ENCODE peak calls at places on chromosomes 2 and 18, in eight cellular contexts. One of them, this sample, is unnamed.

GRCh38 chr18:40382191-40382590 is 1572.8 kb upstream of the PIK3C3 start:
- DNase-seq in uterus: no peak
- DNase-seq in CD8-positive, alpha-beta T cell: no peak
- DNase-seq in heart right ventricle: no peak
- DNase-seq in SK-N-SH: no peak
- DNase-seq in CD4-positive, alpha-beta T cell: no peak
- DNase-seq in hepatocyte: no peak
- DNase-seq in neural progenitor cell: no peak
- DNase-seq in this sample: no peak

GRCh38 chr18:62131305-62131909 is 55.4 kb downstream of the PIGN start:
- DNase-seq in hepatocyte: peak
- DNase-seq in uterus: peak
- DNase-seq in CD8-positive, alpha-beta T cell: peak
- DNase-seq in neural progenitor cell: peak
- DNase-seq in heart right ventricle: peak
- DNase-seq in CD4-positive, alpha-beta T cell: peak
- DNase-seq in SK-N-SH: peak
- DNase-seq in this sample: no peak

GRCh38 chr2:70035344-70035844 is 51.9 kb upstream of the PCBP1 start:
- DNase-seq in uterus: no peak
- DNase-seq in hepatocyte: no peak
- DNase-seq in neural progenitor cell: no peak
- DNase-seq in heart right ventricle: no peak
- DNase-seq in CD4-positive, alpha-beta T cell: no peak
- DNase-seq in SK-N-SH: no peak
- DNase-seq in CD8-positive, alpha-beta T cell: no peak
- DNase-seq in this sample: no peak

GRCh38 chr2:25000503-25001328 is 29.0 kb upstream of the DNAJC27 start:
- DNase-seq in uterus: no peak
- DNase-seq in CD8-positive, alpha-beta T cell: no peak
- DNase-seq in neural progenitor cell: no peak
- DNase-seq in hepatocyte: no peak
- DNase-seq in heart right ventricle: no peak
- DNase-seq in SK-N-SH: peak
- DNase-seq in CD4-positive, alpha-beta T cell: no peak
- DNase-seq in this sample: no peak

GRCh38 chr2:232781765-232782164 is 5.4 kb upstream of the KCNJ13 start:
- DNase-seq in heart right ventricle: no peak
- DNase-seq in neural progenitor cell: no peak
- DNase-seq in CD4-positive, alpha-beta T cell: no peak
- DNase-seq in CD8-positive, alpha-beta T cell: no peak
- DNase-seq in SK-N-SH: peak
- DNase-seq in hepatocyte: peak
- DNase-seq in uterus: no peak
- DNase-seq in this sample: no peak

GRCh38 chr2:234275515-234275914 is 221.4 kb downstream of the ARL4C start:
- DNase-seq in neural progenitor cell: peak
- DNase-seq in heart right ventricle: no peak
- DNase-seq in SK-N-SH: no peak
- DNase-seq in CD4-positive, alpha-beta T cell: no peak
- DNase-seq in hepatocyte: no peak
- DNase-seq in CD8-positive, alpha-beta T cell: no peak
- DNase-seq in uterus: no peak
- DNase-seq in this sample: no peak

GRCh38 chr2:28406276-28407096 is 13.8 kb downstream of the FOSL2 start:
- DNase-seq in CD8-positive, alpha-beta T cell: peak
- DNase-seq in SK-N-SH: no peak
- DNase-seq in uterus: no peak
- DNase-seq in neural progenitor cell: no peak
- DNase-seq in heart right ventricle: no peak
- DNase-seq in hepatocyte: no peak
- DNase-seq in CD4-positive, alpha-beta T cell: no peak
- DNase-seq in this sample: no peak

GRCh38 chr18:46196627-46197243 is 92.5 kb downstream of the HAUS1 start:
- DNase-seq in heart right ventricle: no peak
- DNase-seq in CD4-positive, alpha-beta T cell: no peak
- DNase-seq in CD8-positive, alpha-beta T cell: no peak
- DNase-seq in SK-N-SH: no peak
- DNase-seq in hepatocyte: no peak
- DNase-seq in neural progenitor cell: no peak
- DNase-seq in uterus: no peak
- DNase-seq in this sample: no peak

GRCh38 chr2:160261731-160262130 is 61.7 kb upstream of the ITGB6 start:
- DNase-seq in uterus: no peak
- DNase-seq in CD4-positive, alpha-beta T cell: no peak
- DNase-seq in SK-N-SH: no peak
- DNase-seq in hepatocyte: no peak
- DNase-seq in neural progenitor cell: no peak
- DNase-seq in heart right ventricle: no peak
- DNase-seq in CD8-positive, alpha-beta T cell: no peak
- DNase-seq in this sample: no peak

GRCh38 chr2:201171259-201171814 is 11.6 kb upstream of the CASP10 start:
- DNase-seq in neural progenitor cell: no peak
- DNase-seq in uterus: no peak
- DNase-seq in CD8-positive, alpha-beta T cell: no peak
- DNase-seq in hepatocyte: no peak
- DNase-seq in SK-N-SH: no peak
- DNase-seq in CD4-positive, alpha-beta T cell: no peak
- DNase-seq in heart right ventricle: no peak
- DNase-seq in this sample: no peak

GRCh38 chr2:98759827-98760625 is 29.1 kb upstream of the MGAT4A start:
- DNase-seq in SK-N-SH: no peak
- DNase-seq in hepatocyte: no peak
- DNase-seq in CD4-positive, alpha-beta T cell: no peak
- DNase-seq in neural progenitor cell: no peak
- DNase-seq in uterus: no peak
- DNase-seq in heart right ventricle: no peak
- DNase-seq in CD8-positive, alpha-beta T cell: no peak
- DNase-seq in this sample: no peak

GRCh38 chr2:220999351-220999750 is 572.8 kb downstream of the EPHA4 start:
- DNase-seq in uterus: no peak
- DNase-seq in SK-N-SH: no peak
- DNase-seq in CD4-positive, alpha-beta T cell: no peak
- DNase-seq in hepatocyte: no peak
- DNase-seq in neural progenitor cell: no peak
- DNase-seq in heart right ventricle: no peak
- DNase-seq in CD8-positive, alpha-beta T cell: no peak
- DNase-seq in this sample: no peak

GRCh38 chr2:6866239-6866745 is 585 bp upstream of the CMPK2 start:
- DNase-seq in CD8-positive, alpha-beta T cell: peak
- DNase-seq in heart right ventricle: peak
- DNase-seq in uterus: peak
- DNase-seq in hepatocyte: peak
- DNase-seq in neural progenitor cell: peak
- DNase-seq in SK-N-SH: peak
- DNase-seq in CD4-positive, alpha-beta T cell: peak
- DNase-seq in this sample: no peak

GRCh38 chr2:26461601-26462023 is 16.3 kb downstream of the OTOF start:
- DNase-seq in CD4-positive, alpha-beta T cell: no peak
- DNase-seq in heart right ventricle: no peak
- DNase-seq in CD8-positive, alpha-beta T cell: no peak
- DNase-seq in uterus: no peak
- DNase-seq in neural progenitor cell: no peak
- DNase-seq in hepatocyte: no peak
- DNase-seq in SK-N-SH: no peak
- DNase-seq in this sample: no peak

GRCh38 chr2:174654429-174654941 is 56.9 kb upstream of the WIPF1 start:
- DNase-seq in heart right ventricle: no peak
- DNase-seq in SK-N-SH: no peak
- DNase-seq in neural progenitor cell: no peak
- DNase-seq in CD4-positive, alpha-beta T cell: no peak
- DNase-seq in hepatocyte: no peak
- DNase-seq in uterus: no peak
- DNase-seq in CD8-positive, alpha-beta T cell: no peak
- DNase-seq in this sample: no peak

GRCh38 chr2:220687231-220687843 is 884.8 kb downstream of the EPHA4 start:
- DNase-seq in CD8-positive, alpha-beta T cell: peak
- DNase-seq in neural progenitor cell: peak
- DNase-seq in SK-N-SH: peak
- DNase-seq in uterus: peak
- DNase-seq in CD4-positive, alpha-beta T cell: peak
- DNase-seq in hepatocyte: peak
- DNase-seq in heart right ventricle: peak
- DNase-seq in this sample: peak

GRCh38 chr18:65601775-65602174 is 149.0 kb upstream of the CDH7 start:
- DNase-seq in CD4-positive, alpha-beta T cell: no peak
- DNase-seq in neural progenitor cell: no peak
- DNase-seq in hepatocyte: no peak
- DNase-seq in uterus: no peak
- DNase-seq in CD8-positive, alpha-beta T cell: no peak
- DNase-seq in heart right ventricle: no peak
- DNase-seq in SK-N-SH: no peak
- DNase-seq in this sample: no peak

GRCh38 chr2:10029875-10030223 is 13.5 kb upstream of the KLF11 start:
- DNase-seq in uterus: no peak
- DNase-seq in CD8-positive, alpha-beta T cell: no peak
- DNase-seq in neural progenitor cell: no peak
- DNase-seq in heart right ventricle: no peak
- DNase-seq in SK-N-SH: no peak
- DNase-seq in hepatocyte: no peak
- DNase-seq in CD4-positive, alpha-beta T cell: no peak
- DNase-seq in this sample: no peak
- H3K27ac ChIP-seq in uterus: peak
- H3K27ac ChIP-seq in CD8-positive, alpha-beta T cell: no peak
- H3K27ac ChIP-seq in neural progenitor cell: no peak
- H3K27ac ChIP-seq in heart right ventricle: peak
- H3K27ac ChIP-seq in SK-N-SH: no peak
- H3K27ac ChIP-seq in hepatocyte: no peak
- H3K27ac ChIP-seq in CD4-positive, alpha-beta T cell: no peak
- H3K27ac ChIP-seq in this sample: no peak

DNA sequence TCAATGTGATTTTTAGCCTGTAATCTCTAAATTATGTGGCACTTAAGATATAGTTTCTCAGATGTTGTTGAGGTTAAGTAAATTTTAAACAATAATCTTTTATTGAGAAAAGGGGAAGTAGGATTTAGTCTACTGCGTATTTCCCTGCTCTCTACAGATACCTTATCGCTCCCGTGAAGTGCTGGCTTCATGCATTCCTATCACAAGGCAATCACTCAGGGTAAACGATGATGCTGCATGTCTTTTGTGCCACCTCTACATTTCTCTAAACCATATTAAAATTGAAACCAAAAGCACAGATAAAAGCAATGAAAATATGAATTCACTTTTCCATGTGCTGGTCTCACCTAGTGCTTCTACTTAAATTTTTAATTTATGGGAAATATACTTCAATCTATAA is 14.4 kb upstream of the RPE start:
- DNase-seq in SK-N-SH: no peak
- DNase-seq in neural progenitor cell: no peak
- DNase-seq in heart right ventricle: no peak
- DNase-seq in CD8-positive, alpha-beta T cell: no peak
- DNase-seq in CD4-positive, alpha-beta T cell: no peak
- DNase-seq in uterus: no peak
- DNase-seq in hepatocyte: no peak
- DNase-seq in this sample: no peak
- TF ChIP-seq CTCF in SK-N-SH: no peak
- TF ChIP-seq CTCF in neural progenitor cell: no peak
- TF ChIP-seq CTCF in heart right ventricle: no peak
- TF ChIP-seq CTCF in CD8-positive, alpha-beta T cell: no peak
- TF ChIP-seq CTCF in CD4-positive, alpha-beta T cell: no peak
- TF ChIP-seq CTCF in uterus: no peak
- TF ChIP-seq CTCF in hepatocyte: no peak
- TF ChIP-seq CTCF in this sample: no peak

GRCh38 chr2:124161542-124161941 is 136.5 kb downstream of the CNTNAP5 start:
- DNase-seq in CD4-positive, alpha-beta T cell: no peak
- DNase-seq in uterus: no peak
- DNase-seq in CD8-positive, alpha-beta T cell: no peak
- DNase-seq in hepatocyte: no peak
- DNase-seq in SK-N-SH: no peak
- DNase-seq in neural progenitor cell: no peak
- DNase-seq in heart right ventricle: no peak
- DNase-seq in this sample: no peak

GRCh38 chr2:124162256-124162655 is 137.2 kb downstream of the CNTNAP5 start:
- DNase-seq in CD8-positive, alpha-beta T cell: no peak
- DNase-seq in uterus: no peak
- DNase-seq in CD4-positive, alpha-beta T cell: no peak
- DNase-seq in heart right ventricle: no peak
- DNase-seq in SK-N-SH: no peak
- DNase-seq in neural progenitor cell: no peak
- DNase-seq in hepatocyte: no peak
- DNase-seq in this sample: no peak

GRCh38 chr2:124171472-124172063 is 146.5 kb downstream of the CNTNAP5 start:
- DNase-seq in CD8-positive, alpha-beta T cell: no peak
- DNase-seq in CD4-positive, alpha-beta T cell: no peak
- DNase-seq in neural progenitor cell: no peak
- DNase-seq in SK-N-SH: no peak
- DNase-seq in hepatocyte: no peak
- DNase-seq in uterus: no peak
- DNase-seq in heart right ventricle: no peak
- DNase-seq in this sample: no peak

GRCh38 chr2:124163825-124164224 is 138.7 kb downstream of the CNTNAP5 start:
- DNase-seq in SK-N-SH: no peak
- DNase-seq in neural progenitor cell: no peak
- DNase-seq in CD8-positive, alpha-beta T cell: no peak
- DNase-seq in CD4-positive, alpha-beta T cell: no peak
- DNase-seq in uterus: no peak
- DNase-seq in heart right ventricle: no peak
- DNase-seq in hepatocyte: no peak
- DNase-seq in this sample: no peak

GRCh38 chr2:124165698-124166097 is 140.6 kb downstream of the CNTNAP5 start:
- DNase-seq in CD8-positive, alpha-beta T cell: no peak
- DNase-seq in neural progenitor cell: peak
- DNase-seq in CD4-positive, alpha-beta T cell: no peak
- DNase-seq in heart right ventricle: no peak
- DNase-seq in SK-N-SH: no peak
- DNase-seq in hepatocyte: no peak
- DNase-seq in uterus: no peak
- DNase-seq in this sample: no peak
- H3K27ac ChIP-seq in CD8-positive, alpha-beta T cell: no peak
- H3K27ac ChIP-seq in neural progenitor cell: no peak
- H3K27ac ChIP-seq in CD4-positive, alpha-beta T cell: no peak
- H3K27ac ChIP-seq in heart right ventricle: no peak
- H3K27ac ChIP-seq in SK-N-SH: no peak
- H3K27ac ChIP-seq in hepatocyte: no peak
- H3K27ac ChIP-seq in uterus: no peak
- H3K27ac ChIP-seq in this sample: no peak

GRCh38 chr18:79577451-79578395 is 101.9 kb upstream of the CTDP1 start:
- DNase-seq in SK-N-SH: no peak
- DNase-seq in heart right ventricle: no peak
- DNase-seq in hepatocyte: no peak
- DNase-seq in uterus: peak
- DNase-seq in CD4-positive, alpha-beta T cell: peak
- DNase-seq in neural progenitor cell: no peak
- DNase-seq in CD8-positive, alpha-beta T cell: no peak
- DNase-seq in this sample: peak

GRCh38 chr18:79573921-79574491 is 105.6 kb upstream of the CTDP1 start:
- DNase-seq in SK-N-SH: no peak
- DNase-seq in neural progenitor cell: no peak
- DNase-seq in CD4-positive, alpha-beta T cell: peak
- DNase-seq in CD8-positive, alpha-beta T cell: peak
- DNase-seq in uterus: peak
- DNase-seq in hepatocyte: no peak
- DNase-seq in heart right ventricle: no peak
- DNase-seq in this sample: no peak

GRCh38 chr18:79576686-79577351 is 102.8 kb upstream of the CTDP1 start:
- DNase-seq in SK-N-SH: no peak
- DNase-seq in heart right ventricle: peak
- DNase-seq in neural progenitor cell: no peak
- DNase-seq in hepatocyte: peak
- DNase-seq in uterus: peak
- DNase-seq in CD8-positive, alpha-beta T cell: no peak
- DNase-seq in CD4-positive, alpha-beta T cell: peak
- DNase-seq in this sample: no peak

GRCh38 chr18:79574938-79575525 is 104.6 kb upstream of the CTDP1 start:
- DNase-seq in heart right ventricle: no peak
- DNase-seq in CD4-positive, alpha-beta T cell: peak
- DNase-seq in SK-N-SH: no peak
- DNase-seq in hepatocyte: no peak
- DNase-seq in neural progenitor cell: no peak
- DNase-seq in uterus: peak
- DNase-seq in CD8-positive, alpha-beta T cell: peak
- DNase-seq in this sample: no peak

GRCh38 chr18:79575891-79576685 is 103.5 kb upstream of the CTDP1 start:
- DNase-seq in uterus: peak
- DNase-seq in CD4-positive, alpha-beta T cell: peak
- DNase-seq in neural progenitor cell: no peak
- DNase-seq in heart right ventricle: peak
- DNase-seq in SK-N-SH: no peak
- DNase-seq in CD8-positive, alpha-beta T cell: no peak
- DNase-seq in hepatocyte: peak
- DNase-seq in this sample: peak
- TF ChIP-seq CTCF in uterus: peak
- TF ChIP-seq CTCF in CD4-positive, alpha-beta T cell: no peak
- TF ChIP-seq CTCF in neural progenitor cell: no peak
- TF ChIP-seq CTCF in heart right ventricle: no peak
- TF ChIP-seq CTCF in SK-N-SH: no peak
- TF ChIP-seq CTCF in CD8-positive, alpha-beta T cell: no peak
- TF ChIP-seq CTCF in hepatocyte: peak
- TF ChIP-seq CTCF in this sample: no peak

This sample was measured in RWPE2.